ENCODE peak calls at places on chromosome 13, in seven cellular contexts. E is effector memory CD4-positive, alpha-beta T cell; H is stomach; K is body of pancreas; Y is A549; M is colonic mucosa; J is RWPE1. O is an unnamed sample.

GRCh38 chr13:29454931-29455481 is 140.5 kb downstream of the SLC7A1 start:
- DNase-seq in E (no peak), H (no peak), K (no peak), Y (peak), M (no peak), J (peak), O (no peak)

GRCh38 chr13:34040863-34041262 is 222.9 kb downstream of the RFC3 start:
- DNase-seq in E (no peak), H (no peak), K (no peak), Y (no peak), M (no peak), J (no peak), O (no peak)

GRCh38 chr13:43686557-43686956 is 100.2 kb downstream of the ENOX1 start:
- DNase-seq in E (no peak), H (no peak), K (peak), Y (peak), M (no peak), J (peak), O (peak)

GRCh38 chr13:42363941-42364612 is 92.1 kb downstream of the AKAP11 start:
- DNase-seq in E (no peak), H (no peak), K (no peak), Y (peak), M (no peak), J (peak), O (no peak)

GRCh38 chr13:64884976-64885375 is 2345.2 kb downstream of the PCDH9 start:
- DNase-seq in E (no peak), H (no peak), K (no peak), Y (no peak), M (no peak), J (no peak), O (no peak)

GRCh38 chr13:30751183-30751933 is 16.0 kb downstream of the ALOX5AP start:
- DNase-seq in E (no peak), H (no peak), K (peak), Y (no peak), M (no peak), J (no peak), O (no peak)

GRCh38 chr13:50127726-50128291 is 112.6 kb downstream of the KCNRG start:
- DNase-seq in E (no peak), H (no peak), K (no peak), Y (no peak), M (peak), J (no peak), O (no peak)

GRCh38 chr13:75452564-75452963 is 29.4 kb downstream of the TBC1D4 start:
- DNase-seq in E (no peak), H (no peak), K (no peak), Y (no peak), M (no peak), J (peak), O (no peak)

GRCh38 chr13:34161829-34162544 is 344.0 kb downstream of the RFC3 start:
- DNase-seq in E (no peak), H (no peak), K (no peak), Y (peak), M (no peak), J (peak), O (no peak)

GRCh38 chr13:46728777-46729176 is 68.2 kb downstream of the ESD start:
- DNase-seq in E (no peak), H (no peak), K (no peak), Y (peak), M (no peak), J (no peak), O (no peak)

GRCh38 chr13:44163108-44163507 is 210.5 kb upstream of the SERP2 start:
- DNase-seq in E (no peak), H (no peak), K (no peak), Y (no peak), M (no peak), J (no peak), O (no peak)

GRCh38 chr13:77896536-77896935 is 22.1 kb downstream of the EDNRB start:
- DNase-seq in E (no peak), H (no peak), K (peak), Y (no peak), M (no peak), J (no peak), O (no peak)

GRCh38 chr13:21001471-21001870 is 59.9 kb downstream of the LATS2 start:
- DNase-seq in E (no peak), H (no peak), K (no peak), Y (no peak), M (no peak), J (no peak), O (peak)

GRCh38 chr13:36628986-36629385 is 44.8 kb upstream of the SERTM1 start:
- DNase-seq in E (no peak), H (no peak), K (no peak), Y (no peak), M (no peak), J (no peak), O (no peak)

GRCh38 chr13:37870895-37871550 is 1.5 kb upstream of the TRPC4 start:
- DNase-seq in E (no peak), H (no peak), K (no peak), Y (no peak), M (no peak), J (peak), O (no peak)

GRCh38 chr13:96020155-96020575 is 33.0 kb downstream of the UGGT2 start:
- DNase-seq in E (no peak), H (peak), K (peak), Y (peak), M (peak), J (peak), O (peak)

GRCh38 chr13:95156208-95156607 is 145.0 kb downstream of the ABCC4 start:
- DNase-seq in E (no peak), H (no peak), K (no peak), Y (peak), M (no peak), J (peak), O (no peak)

GRCh38 chr13:83350569-83350968 is 531.7 kb downstream of the SLITRK1 start:
- DNase-seq in E (no peak), H (no peak), K (no peak), Y (peak), M (no peak), J (peak), O (no peak)

GRCh38 chr13:99979453-99980200 is 2.0 kb upstream of the ZIC2 start:
- DNase-seq in E (no peak), H (peak), K (no peak), Y (peak), M (peak), J (no peak), O (no peak)

GRCh38 chr13:46317120-46317519 is 69.9 kb downstream of the RUBCNL start:
- DNase-seq in E (no peak), H (no peak), K (no peak), Y (no peak), M (no peak), J (no peak), O (no peak)

GRCh38 chr13:98509271-98510155 is 67.4 kb downstream of the STK24 start:
- DNase-seq in E (peak), H (peak), K (peak), Y (peak), M (peak), J (peak), O (no peak)

GRCh38 chr13:89136678-89137077 is 1465.5 kb downstream of the SLITRK5 start:
- DNase-seq in E (no peak), H (no peak), K (no peak), Y (no peak), M (no peak), J (no peak), O (no peak)

GRCh38 chr13:49099513-49099877 is 120.6 kb upstream of the MLNR start:
- DNase-seq in E (no peak), H (no peak), K (no peak), Y (no peak), M (no peak), J (no peak), O (no peak)

GRCh38 chr13:49100637-49101570 is 119.2 kb upstream of the MLNR start:
- DNase-seq in E (no peak), H (no peak), K (no peak), Y (no peak), M (no peak), J (no peak), O (no peak)

GRCh38 chr13:49097374-49097773 is 121.7 kb downstream of the FNDC3A start:
- DNase-seq in E (no peak), H (no peak), K (peak), Y (peak), M (no peak), J (peak), O (no peak)

GRCh38 chr13:49098198-49098597 is 121.9 kb upstream of the MLNR start:
- DNase-seq in E (no peak), H (no peak), K (peak), Y (peak), M (no peak), J (peak), O (peak)

GRCh38 chr13:49098771-49099512 is 121.2 kb upstream of the MLNR start:
- DNase-seq in E (no peak), H (no peak), K (no peak), Y (peak), M (no peak), J (no peak), O (no peak)
- H3K27ac ChIP-seq in E (no peak), H (peak), K (peak), Y (peak), M (peak), J (no peak), O (peak)

GRCh38 chr13:111422352-111422751 is 101.9 kb downstream of the TEX29 start:
- DNase-seq in E (no peak), H (no peak), K (no peak), Y (no peak), M (no peak), J (no peak), O (no peak)

GRCh38 chr13:111424134-111424533 is 103.7 kb downstream of the TEX29 start:
- DNase-seq in E (no peak), H (no peak), K (no peak), Y (no peak), M (no peak), J (no peak), O (no peak)

GRCh38 chr13:111421216-111421615 is 100.8 kb downstream of the TEX29 start:
- DNase-seq in E (no peak), H (no peak), K (no peak), Y (no peak), M (no peak), J (no peak), O (no peak)

GRCh38 chr13:111425326-111425725 is 104.9 kb downstream of the TEX29 start:
- DNase-seq in E (no peak), H (no peak), K (no peak), Y (no peak), M (no peak), J (no peak), O (no peak)

DNA sequence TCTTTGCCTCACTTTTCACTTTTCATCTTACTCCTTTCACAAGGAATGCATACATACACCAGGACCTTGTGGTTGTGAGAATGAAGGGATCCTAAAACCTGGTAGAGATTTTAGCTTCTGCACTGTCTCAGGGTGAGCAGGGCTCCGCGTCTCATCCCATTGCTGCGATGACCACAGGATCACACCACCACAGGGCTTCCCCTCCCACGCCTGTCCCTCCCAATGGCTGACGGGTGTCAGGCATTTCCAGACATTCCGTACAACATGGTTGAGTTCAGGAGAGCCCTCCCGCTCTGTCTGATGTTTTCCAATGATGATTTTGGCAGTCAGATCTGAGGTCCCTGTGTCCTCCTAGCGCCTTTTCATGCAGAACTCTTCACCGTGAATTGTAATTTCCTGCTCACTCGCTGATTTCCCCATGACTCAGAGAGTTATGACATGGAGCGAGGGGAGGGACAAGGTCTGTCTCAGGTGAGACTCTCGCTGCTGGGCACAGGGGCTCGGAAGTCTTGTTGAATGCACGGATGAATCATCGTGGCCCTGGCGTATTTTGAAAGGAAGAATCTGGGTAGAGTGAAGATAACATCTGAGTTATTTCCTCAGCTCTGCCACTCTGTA is 102.8 kb downstream of the TEX29 start:
- DNase-seq in E (no peak), H (no peak), K (no peak), Y (no peak), M (no peak), J (peak), O (no peak)
- H3K27ac ChIP-seq in E (no peak), H (no peak), K (no peak), Y (no peak), M (no peak), J (no peak), O (no peak)

DNA sequence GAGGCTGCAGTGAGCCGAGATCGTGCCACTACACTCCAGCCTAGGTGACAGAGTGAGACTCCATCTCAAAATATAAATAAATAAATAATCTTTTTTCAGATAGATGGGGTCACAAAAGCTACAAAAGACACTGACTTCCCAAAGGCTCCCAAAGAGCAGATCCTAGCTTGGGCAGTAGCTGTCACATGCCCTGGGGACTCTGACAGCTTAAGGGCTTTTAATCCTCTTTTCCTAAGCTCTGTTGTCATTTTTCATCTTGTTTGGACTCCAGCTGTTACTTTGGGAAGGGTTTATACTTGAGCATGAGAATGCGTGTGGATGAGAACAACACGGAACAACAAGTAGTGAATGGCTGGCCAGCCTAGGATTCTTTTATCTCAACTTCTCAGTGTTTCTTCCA is 231.7 kb downstream of the MZT1 start:
- DNase-seq in E (no peak), H (no peak), K (no peak), Y (no peak), M (no peak), J (no peak), O (no peak)
- H3K27ac ChIP-seq in E (no peak), H (no peak), K (no peak), Y (no peak), M (no peak), J (no peak), O (no peak)

DNA sequence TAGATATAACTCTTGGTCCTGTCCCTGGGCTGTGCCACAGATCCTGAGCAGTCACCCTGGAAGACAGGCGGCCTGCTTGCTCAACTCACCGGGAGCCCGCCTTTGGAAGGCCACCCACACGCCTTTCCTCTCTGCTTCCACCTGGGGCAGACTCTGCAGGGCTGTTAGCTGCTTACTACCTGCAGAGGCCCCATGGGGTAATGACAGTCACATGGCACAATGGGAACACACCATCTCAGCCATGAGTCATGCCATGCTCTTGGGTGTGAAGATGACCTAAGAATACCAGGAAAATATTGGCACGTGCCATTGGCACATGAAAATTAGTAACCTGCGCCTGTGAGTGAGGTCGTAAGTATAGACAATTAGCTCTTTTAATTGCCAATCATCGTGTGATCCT is 108.6 kb downstream of the COL4A2 start:
- DNase-seq in E (no peak), H (no peak), K (no peak), Y (peak), M (peak), J (peak), O (peak)
- H3K27ac ChIP-seq in E (no peak), H (peak), K (peak), Y (no peak), M (peak), J (peak), O (peak)

GRCh38 chr13:103953859-103954258 is 887.6 kb upstream of the SLC10A2 start:
- DNase-seq in E (no peak), H (no peak), K (no peak), Y (no peak), M (no peak), J (no peak), O (no peak)
- H3K27ac ChIP-seq in E (no peak), H (no peak), K (no peak), Y (no peak), M (no peak), J (no peak), O (no peak)

DNA sequence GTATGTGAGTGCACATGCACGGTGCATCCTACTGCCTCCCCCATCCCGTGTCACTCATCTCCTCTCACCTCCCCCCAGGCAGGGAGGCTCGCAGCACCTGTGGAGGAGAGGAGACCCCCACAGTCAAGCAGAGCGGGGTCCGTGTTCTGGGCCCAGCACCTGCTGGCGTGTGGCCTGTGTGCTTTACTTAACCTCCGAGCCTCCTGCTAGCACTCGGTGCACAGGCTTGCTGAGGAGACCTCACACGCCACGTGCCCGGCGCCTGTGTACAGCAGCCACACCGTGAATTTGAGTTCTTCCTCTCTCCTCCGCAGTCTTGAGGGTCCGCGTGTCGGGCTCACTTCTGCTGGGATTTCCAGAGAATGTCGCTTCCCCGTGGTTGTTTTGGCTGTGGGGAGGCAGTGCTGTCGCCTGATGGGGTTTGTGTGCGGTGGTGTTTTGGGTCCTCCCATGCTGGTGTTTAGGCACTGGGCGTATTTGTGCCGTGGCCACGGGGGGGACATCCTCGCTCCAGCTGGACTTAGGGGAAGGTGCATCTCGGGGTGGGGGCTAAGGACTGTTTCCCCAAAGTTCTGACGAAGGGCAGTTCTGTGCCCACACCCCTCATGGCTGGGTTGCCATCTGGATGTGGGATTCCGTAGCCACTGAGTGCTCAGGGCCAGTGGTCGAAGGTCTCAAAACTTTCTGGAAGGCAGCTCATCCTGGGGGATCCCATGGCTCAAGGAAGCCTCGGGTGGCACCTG is 34.8 kb upstream of the TMEM255B start:
- DNase-seq in E (no peak), H (no peak), K (no peak), Y (no peak), M (no peak), J (no peak), O (no peak)
- H3K27ac ChIP-seq in E (peak), H (peak), K (peak), Y (no peak), M (no peak), J (peak), O (no peak)

O was measured in adrenal gland.